ENCODE peak calls at places on chromosomes 3 and 15, in four cellular contexts. F, S, A and X are unnamed samples.

GRCh38 chr15:59020321-59020720 is 32.9 kb downstream of the RNF111 start:
- DNase-seq in F (no peak), S (no peak), A (no peak), X (no peak)

GRCh38 chr15:98151098-98151497 is 190.6 kb downstream of the ARRDC4 start:
- DNase-seq in F (no peak), S (no peak), A (no peak), X (no peak)

GRCh38 chr3:187012609-187013051 is 82.3 kb downstream of the ST6GAL1 start:
- DNase-seq in S (peak), A (no peak), F (no peak), X (peak)

GRCh38 chr15:74788716-74789151 is 6.9 kb downstream of the CSK start:
- DNase-seq in S (no peak), F (no peak), A (no peak), X (no peak)

GRCh38 chr15:42057744-42058646 is 36.4 kb downstream of the PLA2G4D start:
- DNase-seq in S (no peak), A (no peak), F (no peak), X (no peak)

GRCh38 chr3:150146891-150147761 is 176.4 kb upstream of the PFN2 start:
- DNase-seq in S (peak), F (no peak), A (no peak), X (peak)

GRCh38 chr3:66239513-66240135 is 18.8 kb downstream of the SLC25A26 start:
- DNase-seq in S (no peak), F (no peak), A (no peak), X (no peak)

GRCh38 chr15:48374472-48374871 is 43.2 kb downstream of the DUT start:
- DNase-seq in A (no peak), F (no peak), S (no peak), X (no peak)

GRCh38 chr15:68218847-68219798 is 10.4 kb downstream of the CLN6 start:
- DNase-seq in S (no peak), A (no peak), F (no peak), X (no peak)

GRCh38 chr3:47985376-47985775 is 30.8 kb downstream of the MAP4 start:
- DNase-seq in A (no peak), S (no peak), F (no peak), X (no peak)

GRCh38 chr3:61876797-61877196 is 315.4 kb downstream of the PTPRG start:
- DNase-seq in A (no peak), S (no peak), F (no peak), X (no peak)

GRCh38 chr15:33112541-33113105 is 81.9 kb downstream of the FMN1 start:
- DNase-seq in A (no peak), S (no peak), F (no peak), X (no peak)

GRCh38 chr15:71189723-71190122 is 74.5 kb downstream of the THSD4 start:
- DNase-seq in A (no peak), F (no peak), S (no peak), X (no peak)

GRCh38 chr15:88076246-88076645 is 180.3 kb downstream of the NTRK3 start:
- DNase-seq in A (no peak), S (no peak), F (no peak), X (no peak)

GRCh38 chr15:67967871-67968423 is 86.2 kb upstream of the PIAS1 start:
- DNase-seq in F (no peak), S (peak), A (no peak), X (peak)

GRCh38 chr3:161510510-161511260 is 14.1 kb downstream of the OTOL1 start:
- DNase-seq in F (no peak), A (no peak), S (no peak), X (no peak)

GRCh38 chr3:139281096-139281495 is 62.7 kb upstream of the MRPS22 start:
- DNase-seq in F (no peak), A (no peak), S (no peak), X (no peak)

GRCh38 chr3:136898549-136898948 is 36.5 kb downstream of the NCK1 start:
- DNase-seq in S (no peak), A (no peak), F (no peak), X (no peak)

GRCh38 chr15:66170716-66171115 is 82.8 kb downstream of the MEGF11 start:
- DNase-seq in S (no peak), A (no peak), F (no peak), X (no peak)

GRCh38 chr3:156416846-156417581 is 137.9 kb downstream of the SSR3 start:
- DNase-seq in A (no peak), S (no peak), F (no peak), X (no peak)

GRCh38 chr3:52195823-52196331 is 2.1 kb upstream of the ALAS1 start:
- DNase-seq in F (no peak), A (no peak), S (no peak), X (no peak)

GRCh38 chr15:100159436-100159835 is 182.3 kb downstream of the ADAMTS17 start:
- DNase-seq in F (no peak), S (no peak), A (no peak), X (no peak)

GRCh38 chr3:76500746-76501275 is 539.1 kb upstream of the ROBO2 start:
- DNase-seq in S (no peak), F (no peak), A (no peak), X (no peak)

GRCh38 chr3:73623996-73624362 is 762 bp downstream of the PDZRN3 start:
- DNase-seq in A (peak), F (no peak), S (peak), X (no peak)

GRCh38 chr3:148755570-148755969 is 57.9 kb downstream of the AGTR1 start:
- DNase-seq in S (no peak), F (no peak), A (no peak), X (no peak)

GRCh38 chr3:132210476-132211346 is 106.5 kb upstream of the ACP3 start:
- DNase-seq in A (no peak), F (peak), S (no peak), X (no peak)

GRCh38 chr15:64067564-64068030 is 21.3 kb upstream of the DAPK2 start:
- DNase-seq in F (no peak), S (peak), A (peak), X (peak)

GRCh38 chr3:175383813-175384212 is 524.7 kb downstream of the NAALADL2 start:
- DNase-seq in A (no peak), F (no peak), S (no peak), X (no peak)

GRCh38 chr15:83498801-83499200 is 51.7 kb downstream of the SH3GL3 start:
- DNase-seq in F (no peak), S (no peak), A (no peak), X (no peak)

GRCh38 chr15:63856711-63857458 is 23.1 kb upstream of the HERC1 start:
- DNase-seq in F (no peak), A (no peak), S (no peak), X (no peak)

GRCh38 chr15:38002883-38003477 is 68.5 kb downstream of the TMCO5A start:
- DNase-seq in F (peak), A (no peak), S (peak), X (peak)

GRCh38 chr3:161291191-161291901 is 70.2 kb downstream of the NMD3 start:
- DNase-seq in A (no peak), F (no peak), S (no peak), X (peak)

GRCh38 chr15:68696532-68697363 is 118.0 kb downstream of the CORO2B start:
- DNase-seq in S (no peak), F (no peak), A (no peak), X (no peak)

GRCh38 chr3:111667621-111668239 is 72.6 kb upstream of the ZBED2 start:
- DNase-seq in S (no peak), A (no peak), F (no peak), X (peak)

GRCh38 chr3:17833786-17834559 is 91.5 kb upstream of the TBC1D5 start:
- DNase-seq in F (no peak), A (no peak), S (no peak), X (peak)

GRCh38 chr3:116064646-116065045 is 380.6 kb downstream of the LSAMP start:
- DNase-seq in S (no peak), A (no peak), F (no peak), X (no peak)

GRCh38 chr3:46102059-46102779 is 74.9 kb upstream of the XCR1 start:
- DNase-seq in F (no peak), S (no peak), A (no peak), X (no peak)

GRCh38 chr15:57751177-57751800 is 44.8 kb downstream of the POLR2M start:
- DNase-seq in A (no peak), S (no peak), F (no peak), X (peak)